ENCODE peak calls at places on chromosomes 7 and 10, in five cellular contexts. R is esophagus squamous epithelium, M is breast epithelium, A is transverse colon, L is stomach. W is an unnamed sample.

GRCh38 chr10:32142646-32143045 is 86.4 kb upstream of the KIF5B start:
- DNase-seq in L (no peak), A (no peak), M (no peak), R (no peak), W (no peak)

GRCh38 chr10:132606031-132606491 is 68.5 kb downstream of the INPP5A start:
- DNase-seq in A (no peak), R (no peak), L (no peak), M (no peak), W (no peak)

GRCh38 chr10:100186253-100186780 is 488 bp upstream of the ERLIN1 start:
- DNase-seq in R (no peak), M (no peak), A (peak; percentile 58), L (no peak), W (peak; percentile 56)

GRCh38 chr7:94258856-94259255 is 135.8 kb upstream of the COL1A2 start:
- DNase-seq in R (no peak), A (no peak), M (no peak), L (no peak), W (no peak)

GRCh38 chr7:102404005-102404861 is 8.1 kb downstream of the PRKRIP1 start:
- DNase-seq in A (peak; percentile 28), M (no peak), L (no peak), R (no peak), W (peak; percentile 26)

GRCh38 chr10:33117816-33118215 is 159.8 kb upstream of the ITGB1 start:
- DNase-seq in R (no peak), M (no peak), A (no peak), L (no peak), W (no peak)

GRCh38 chr10:49007128-49007527 is 67.5 kb upstream of the LRRC18 start:
- DNase-seq in R (no peak), L (no peak), M (no peak), A (no peak), W (no peak)

GRCh38 chr7:102473271-102473991 is 5.3 kb downstream of the POLR2J start:
- DNase-seq in R (no peak), L (no peak), M (peak; percentile 36), A (no peak), W (no peak)

GRCh38 chr10:91410638-91411367 is 659 bp downstream of the HECTD2 start:
- DNase-seq in R (no peak), A (no peak), M (no peak), L (no peak), W (peak; percentile 59)

GRCh38 chr10:122176232-122176865 is 94.7 kb upstream of the BTBD16 start:
- DNase-seq in M (no peak), A (no peak), L (no peak), R (no peak), W (no peak)

GRCh38 chr7:20581956-20582355 is 33.5 kb upstream of the ABCB5 start:
- DNase-seq in A (no peak), M (no peak), L (no peak), R (no peak), W (no peak)

GRCh38 chr7:17298840-17299476 is 506 bp downstream of the AHR start:
- DNase-seq in R (no peak), M (peak; percentile 54), L (peak; percentile 49), A (peak; percentile 56), W (peak; percentile 64)

GRCh38 chr7:155864271-155864985 is 52.2 kb upstream of the SHH start:
- DNase-seq in L (no peak), R (no peak), M (no peak), A (no peak), W (no peak)

GRCh38 chr7:2544541-2545188 is 10.7 kb downstream of the BRAT1 start:
- DNase-seq in R (no peak), L (no peak), A (peak; percentile 7), M (no peak), W (no peak)

GRCh38 chr10:88194961-88195367 is 331.5 kb downstream of the PTEN start:
- DNase-seq in M (no peak), R (no peak), A (no peak), L (no peak), W (no peak)

GRCh38 chr10:32348297-32349198 is 1.6 kb upstream of the EPC1 start:
- DNase-seq in A (no peak), M (no peak), L (no peak), R (no peak), W (no peak)

GRCh38 chr7:5422324-5423271 is 1.0 kb downstream of the TNRC18 start:
- DNase-seq in R (no peak), L (no peak), M (no peak), A (no peak), W (no peak)

GRCh38 chr10:17001297-17001744 is 128.3 kb downstream of the CUBN start:
- DNase-seq in M (no peak), R (no peak), A (no peak), L (no peak), W (no peak)

GRCh38 chr10:38038107-38038931 is 27.8 kb downstream of the ZNF33A start:
- DNase-seq in R (no peak), L (no peak), A (no peak), M (no peak), W (no peak)

GRCh38 chr7:105581066-105581811 is at the start of gene EFCAB10:
- DNase-seq in R (no peak), A (peak; percentile 60), M (peak; percentile 52), L (peak; percentile 70), W (peak; percentile 64)

GRCh38 chr7:16345979-16346958 is 75.1 kb downstream of the CRPPA start:
- DNase-seq in A (no peak), L (no peak), M (no peak), R (no peak), W (peak; percentile 32)

GRCh38 chr10:102775201-102775972 is 31.6 kb downstream of the WBP1L start:
- DNase-seq in R (no peak), M (no peak), L (no peak), A (peak; percentile 21), W (no peak)

GRCh38 chr10:132062181-132062515 is 3.6 kb upstream of the JAKMIP3 start:
- DNase-seq in L (no peak), A (no peak), R (no peak), M (peak; percentile 33), W (no peak)

GRCh38 chr10:29386347-29386999 is 97.6 kb downstream of the LYZL1 start:
- DNase-seq in R (no peak), L (no peak), M (no peak), A (no peak), W (no peak)

GRCh38 chr7:15625456-15625855 is 61.0 kb downstream of the MEOX2 start:
- DNase-seq in A (no peak), R (no peak), M (no peak), L (no peak), W (no peak)

GRCh38 chr10:33113111-33113856 is 155.3 kb upstream of the ITGB1 start:
- DNase-seq in M (no peak), L (no peak), R (no peak), A (no peak), W (no peak)

GRCh38 chr10:35194906-35195305 is 68.3 kb downstream of the CREM start:
- DNase-seq in R (no peak), L (no peak), A (no peak), M (no peak), W (no peak)

GRCh38 chr10:119742988-119743646 is 17.3 kb downstream of the INPP5F start:
- DNase-seq in M (no peak), R (no peak), L (no peak), A (peak; percentile 20), W (peak; percentile 26)

GRCh38 chr10:3372284-3372683 is 199.7 kb upstream of the PITRM1 start:
- DNase-seq in L (no peak), A (no peak), R (no peak), M (no peak), W (no peak)

GRCh38 chr10:105291571-105291970 is 650.5 kb downstream of the SORCS3 start:
- DNase-seq in R (no peak), M (no peak), A (no peak), L (no peak), W (no peak)

GRCh38 chr7:5549096-5549896 is 125.7 kb upstream of the TNRC18 start:
- DNase-seq in R (no peak), A (peak; percentile 90), L (peak; percentile 69), M (no peak), W (peak; percentile 87)

GRCh38 chr10:79048639-79049550 is 19.9 kb upstream of the ZMIZ1 start:
- DNase-seq in A (no peak), R (no peak), M (peak; percentile 52), L (no peak), W (peak; percentile 43)
- H3K4me3 ChIP-seq in A (no peak overlapping the region), R (no peak overlapping the region), M (no peak overlapping the region), L (no peak overlapping the region), W (no peak overlapping the region)

GRCh38 chr7:11239311-11239710 is 265.6 kb downstream of the PHF14 start:
- DNase-seq in L (no peak), A (no peak), M (no peak), R (no peak), W (no peak)
- H3K4me1 ChIP-seq in L (no peaks in the 10 kb centered on the region), A (no peaks in the 10 kb centered on the region), M (no peaks in the 10 kb centered on the region), R (no peaks in the 10 kb centered on the region), W (no peaks in the 10 kb centered on the region)

GRCh38 chr7:157337316-157338149 is 729 bp downstream of the DNAJB6 start:
- DNase-seq in L (peak; percentile 76), A (peak; percentile 83), M (peak; percentile 67), R (no peak), W (peak; percentile 74)
- H3K27ac ChIP-seq in L (peak overlapping the region; percentile 99), A (peak overlapping the region; percentile 99), M (peak overlapping the region; percentile 98), R (peak overlapping the region; percentile 100), W (peak overlapping the region; percentile 67)

GRCh38 chr10:126966938-126967337 is 61.7 kb downstream of the DOCK1 start:
- DNase-seq in R (no peak), M (no peak), A (no peak), L (no peak), W (no peak)

GRCh38 chr10:126977216-126977615 is 72.0 kb downstream of the DOCK1 start:
- DNase-seq in L (no peak), M (no peak), R (no peak), A (no peak), W (no peak)

GRCh38 chr10:126975221-126975620 is 70.0 kb downstream of the DOCK1 start:
- DNase-seq in M (no peak), R (no peak), L (no peak), A (no peak), W (no peak)

GRCh38 chr10:126969310-126969709 is 64.1 kb downstream of the DOCK1 start:
- DNase-seq in R (no peak), L (no peak), M (no peak), A (peak; percentile 36), W (peak; percentile 29)

GRCh38 chr10:126972622-126973414 is 67.6 kb downstream of the DOCK1 start:
- DNase-seq in A (no peak), L (no peak), M (no peak), R (no peak), W (no peak)
- H3K4me3 ChIP-seq in A (no peak overlapping the region), L (no peak overlapping the region), M (no peak overlapping the region), R (no peak overlapping the region), W (no peak overlapping the region)